ENCODE peak calls at places on chromosomes 3 and 15, in seven cellular contexts. D is fibroblast of mammary gland, F is A549, S is heart left ventricle, V is BJ, X is AG09309, A is MM.1S. N is an unnamed sample.

GRCh38 chr15:40255033-40255432 is 16.2 kb downstream of the PAK6 start:
- DNase-seq in D (no peak), F (no peak), S (no peak), V (no peak), X (no peak), A (no peak), N (no peak)

GRCh38 chr3:146746190-146746589 is 141.0 kb upstream of the PLSCR5 start:
- DNase-seq in D (peak), F (no peak), S (no peak), V (peak), X (peak), A (no peak), N (no peak)

GRCh38 chr3:55488398-55489055 is 1.4 kb upstream of the WNT5A start:
- DNase-seq in D (peak), F (peak), S (peak), V (no peak), X (peak), A (peak), N (no peak)

GRCh38 chr3:172364374-172365027 is 83.8 kb downstream of the GHSR start:
- DNase-seq in D (no peak), F (no peak), S (no peak), V (no peak), X (no peak), A (no peak), N (no peak)

GRCh38 chr3:52324676-52325075 is 8.6 kb downstream of the DNAH1 start:
- DNase-seq in D (no peak), F (no peak), S (no peak), V (no peak), X (no peak), A (no peak), N (no peak)

GRCh38 chr3:38141952-38142273 is 3.5 kb downstream of the MYD88 start:
- DNase-seq in D (no peak), F (no peak), S (no peak), V (no peak), X (no peak), A (no peak), N (no peak)

GRCh38 chr15:64117759-64118487 is 22.1 kb downstream of the SNX1 start:
- DNase-seq in D (no peak), F (no peak), S (no peak), V (no peak), X (no peak), A (no peak), N (no peak)

GRCh38 chr15:99732268-99732641 is 982 bp downstream of the LYSMD4 start:
- DNase-seq in D (peak), F (no peak), S (no peak), V (no peak), X (no peak), A (no peak), N (no peak)

GRCh38 chr3:34955684-34956083 is 683.6 kb upstream of the ARPP21 start:
- DNase-seq in D (no peak), F (no peak), S (no peak), V (no peak), X (no peak), A (no peak), N (no peak)

GRCh38 chr15:38864827-38865604 is 300.4 kb upstream of the RASGRP1 start:
- DNase-seq in D (peak), F (no peak), S (peak), V (peak), X (peak), A (no peak), N (no peak)

GRCh38 chr3:186307594-186307993 is 54.4 kb downstream of the DGKG start:
- DNase-seq in D (peak), F (no peak), S (no peak), V (no peak), X (no peak), A (peak), N (no peak)

GRCh38 chr3:78134496-78134895 is 1094.6 kb downstream of the ROBO2 start:
- DNase-seq in D (no peak), F (no peak), S (no peak), V (no peak), X (no peak), A (no peak), N (no peak)

GRCh38 chr3:78130741-78131290 is 1090.9 kb downstream of the ROBO2 start:
- DNase-seq in D (no peak), F (no peak), S (no peak), V (no peak), X (no peak), A (no peak), N (no peak)
- H3K4me3 ChIP-seq in D (no peak), F (no peak), S (no peak), V (no peak), X (no peak), A (no peak), N (no peak)

GRCh38 chr3:193594946-193595689 is 2.1 kb downstream of the OPA1 start:
- DNase-seq in D (peak), F (no peak), S (no peak), V (no peak), X (no peak), A (no peak), N (no peak)

GRCh38 chr3:193590088-193590856 is 2.7 kb upstream of the OPA1 start:
- DNase-seq in D (peak), F (no peak), S (no peak), V (no peak), X (no peak), A (no peak), N (no peak)

GRCh38 chr3:193593666-193594025 is 638 bp downstream of the OPA1 start:
- DNase-seq in D (peak), F (peak), S (no peak), V (no peak), X (no peak), A (peak), N (no peak)

GRCh38 chr3:193595939-193596487 is 3.0 kb downstream of the OPA1 start:
- DNase-seq in D (peak), F (no peak), S (no peak), V (no peak), X (no peak), A (no peak), N (no peak)

DNA sequence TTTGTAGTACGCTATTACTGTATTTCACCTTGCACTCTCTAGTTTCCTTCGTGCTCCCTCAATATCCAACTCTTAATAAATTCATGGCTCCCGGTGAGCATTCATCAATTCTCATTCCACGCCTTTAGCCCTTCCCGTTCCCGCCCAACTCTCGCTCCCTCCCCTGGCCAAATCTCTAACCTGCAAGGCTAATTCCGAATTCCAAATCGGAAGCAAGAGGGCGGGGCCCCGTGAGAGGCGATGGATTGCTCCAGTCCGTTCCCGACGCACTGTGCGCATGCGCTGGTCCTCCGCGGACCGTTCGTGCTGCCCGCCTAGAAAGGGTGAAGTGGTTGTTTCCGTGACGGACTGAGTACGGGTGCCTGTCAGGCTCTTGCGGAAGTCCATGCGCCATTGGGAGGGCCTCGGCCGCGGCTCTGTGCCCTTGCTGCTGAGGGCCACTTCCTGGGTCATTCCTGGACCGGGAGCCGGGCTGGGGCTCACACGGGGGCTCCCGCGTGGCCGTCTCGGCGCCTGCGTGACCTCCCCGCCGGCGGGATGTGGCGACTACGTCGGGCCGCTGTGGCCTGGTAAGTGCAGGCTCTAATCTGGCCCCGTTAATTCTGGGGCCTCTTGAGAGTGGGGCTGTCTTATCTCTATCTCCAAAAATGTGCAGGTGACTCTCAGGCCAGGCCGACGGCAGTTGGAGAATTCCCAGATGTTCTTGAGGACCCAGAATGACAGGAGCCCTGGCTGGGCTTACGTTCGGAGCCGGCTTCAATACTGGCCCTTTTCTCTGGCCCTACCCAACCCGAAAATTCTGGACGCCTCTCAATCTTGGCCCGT is at the start of gene OPA1:
- DNase-seq in D (peak), F (peak), S (peak), V (peak), X (peak), A (peak), N (peak)
- TF ChIP-seq CTCF in D (peak), F (no peak), S (peak), V (peak), X (peak), A (no peak), N (peak)

GRCh38 chr3:67067251-67067650 is 69.1 kb downstream of the KBTBD8 start:
- DNase-seq in D (no peak), F (no peak), S (no peak), V (no peak), X (no peak), A (peak), N (no peak)

GRCh38 chr3:67059443-67059842 is 61.3 kb downstream of the KBTBD8 start:
- DNase-seq in D (no peak), F (no peak), S (no peak), V (no peak), X (no peak), A (no peak), N (no peak)

DNA sequence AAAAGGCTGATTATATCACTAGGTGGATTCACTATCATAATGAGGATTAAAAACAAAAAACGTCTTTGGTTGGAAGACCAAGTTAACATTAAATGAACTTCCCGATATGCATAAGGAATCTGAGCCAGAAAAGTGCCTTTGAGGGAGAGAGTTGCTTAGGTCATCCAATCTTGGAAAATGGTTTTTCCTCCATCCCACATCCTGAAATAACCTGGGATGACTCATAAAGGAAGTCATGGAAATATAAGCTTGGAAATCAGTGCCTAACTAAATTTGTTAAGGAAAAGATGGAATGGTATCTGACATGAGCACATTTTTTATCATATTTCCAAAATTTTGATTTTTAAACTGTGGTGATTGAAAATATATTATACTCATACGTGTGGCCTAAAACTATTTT is 66.0 kb downstream of the KBTBD8 start:
- DNase-seq in D (peak), F (no peak), S (no peak), V (no peak), X (no peak), A (no peak), N (no peak)
- H3K4me3 ChIP-seq in D (no peak), F (no peak), S (no peak), V (no peak), X (no peak), A (no peak), N (no peak)

GRCh38 chr3:170021083-170021482 is 16.7 kb upstream of the GPR160 start:
- DNase-seq in D (no peak), F (no peak), S (no peak), V (no peak), X (no peak), A (no peak), N (no peak)
- TF ChIP-seq CTCF in D (no peak), F (no peak), S (no peak), V (no peak), X (no peak), A (no peak), N (peak)

GRCh38 chr15:29140475-29141172 is 129.0 kb downstream of the NSMCE3 start:
- DNase-seq in D (no peak), F (no peak), S (no peak), V (no peak), X (no peak), A (no peak), N (no peak)
- H3K4me3 ChIP-seq in D (no peak), F (no peak), S (no peak), V (no peak), X (no peak), A (no peak), N (no peak)

DNA sequence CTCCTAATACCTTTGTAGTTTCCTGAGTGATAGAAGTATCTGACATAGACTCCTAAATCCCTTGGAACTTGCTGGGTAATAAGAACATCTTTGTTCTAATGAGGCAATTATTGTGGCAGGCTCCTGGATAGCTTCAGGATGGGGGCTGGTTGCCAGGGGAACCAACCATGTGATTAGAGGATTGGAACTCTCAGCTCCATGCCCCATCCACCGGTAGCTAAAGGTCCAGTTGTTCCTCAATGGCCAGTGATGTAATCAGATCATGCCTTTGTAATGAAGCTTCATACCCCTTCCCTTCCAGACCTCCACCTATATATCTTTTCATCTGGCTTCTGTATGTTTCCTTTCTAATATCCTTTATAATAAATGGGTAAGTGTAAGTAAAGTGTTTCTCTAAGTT is 221.2 kb upstream of the ALCAM start:
- DNase-seq in D (no peak), F (no peak), S (no peak), V (no peak), X (no peak), A (no peak), N (no peak)
- TF ChIP-seq CTCF in D (no peak), F (no peak), S (no peak), V (no peak), X (no peak), A (no peak), N (no peak)

GRCh38 chr3:50271314-50272072 is 2.5 kb downstream of the SEMA3B start:
- DNase-seq in D (no peak), F (no peak), S (no peak), V (no peak), X (no peak), A (no peak), N (no peak)

GRCh38 chr3:50269460-50269859 is 513 bp downstream of the SEMA3B start:
- DNase-seq in D (no peak), F (no peak), S (no peak), V (no peak), X (no peak), A (no peak), N (no peak)

GRCh38 chr3:50269977-50270413 is 1.0 kb downstream of the SEMA3B start:
- DNase-seq in D (peak), F (peak), S (no peak), V (no peak), X (no peak), A (no peak), N (no peak)

GRCh38 chr3:50270841-50271240 is 1.9 kb downstream of the SEMA3B start:
- DNase-seq in D (no peak), F (no peak), S (no peak), V (no peak), X (no peak), A (no peak), N (no peak)

GRCh38 chr3:50270422-50270831 is 1.5 kb downstream of the SEMA3B start:
- DNase-seq in D (no peak), F (no peak), S (no peak), V (no peak), X (no peak), A (no peak), N (no peak)
- H3K4me3 ChIP-seq in D (no peak), F (no peak), S (no peak), V (peak), X (no peak), A (no peak), N (peak)

DNA sequence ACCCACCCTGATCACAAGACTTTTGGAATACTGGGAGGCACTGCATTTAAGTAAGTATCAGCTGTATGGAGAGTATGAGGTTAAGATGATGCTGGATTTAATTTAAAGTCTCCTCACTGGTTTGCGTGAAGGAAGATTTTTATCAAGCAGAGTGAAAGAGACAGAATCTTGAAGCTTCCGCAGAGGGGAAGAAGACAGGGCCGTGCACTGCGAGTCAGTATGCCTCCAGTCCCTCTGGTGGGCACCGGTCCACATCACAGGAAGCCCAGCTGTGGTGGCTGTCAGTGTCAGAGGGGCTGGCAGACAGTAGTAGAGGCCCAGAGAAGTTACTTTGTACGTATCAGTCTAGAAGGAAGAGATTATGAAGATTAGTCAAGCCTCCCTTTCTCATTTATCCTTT is 379.0 kb upstream of the TPRG1 start:
- DNase-seq in D (no peak), F (no peak), S (no peak), V (no peak), X (no peak), A (no peak), N (no peak)
- TF ChIP-seq CTCF in D (peak), F (no peak), S (peak), V (peak), X (no peak), A (no peak), N (peak)

N was measured in epithelial cell of proximal tubule.